ENCODE peak calls at places on chromosomes 3 and 15, in seven cellular contexts. One of them, this sample, is unnamed.

GRCh38 chr3:47324278-47324865 is 41.6 kb downstream of the KLHL18 start:
- DNase-seq in NCI-H1092 treated with DMSO at 0.1 percent for 48 hours: peak
- DNase-seq in Kasumi-1: peak
- DNase-seq in psoas muscle: no peak
- DNase-seq in GM20000: peak
- DNase-seq in stimulated activated CD8-positive, alpha-beta memory T cell treated with anti-CD3 and anti-CD28 coated beads, Interleukin-15, amount 100 ng/mL, for 24 hours: no peak
- DNase-seq in ELF-1: peak
- DNase-seq in this sample: no peak

GRCh38 chr15:69060744-69061143 is 46.2 kb downstream of the NOX5 start:
- DNase-seq in NCI-H1092 treated with DMSO at 0.1 percent for 48 hours: no peak
- DNase-seq in Kasumi-1: no peak
- DNase-seq in psoas muscle: no peak
- DNase-seq in GM20000: no peak
- DNase-seq in stimulated activated CD8-positive, alpha-beta memory T cell treated with anti-CD3 and anti-CD28 coated beads, Interleukin-15, amount 100 ng/mL, for 24 hours: no peak
- DNase-seq in ELF-1: no peak
- DNase-seq in this sample: no peak

GRCh38 chr3:158794936-158795518 is 6.8 kb upstream of the MFSD1 start:
- DNase-seq in NCI-H1092 treated with DMSO at 0.1 percent for 48 hours: peak
- DNase-seq in Kasumi-1: peak
- DNase-seq in psoas muscle: no peak
- DNase-seq in GM20000: peak
- DNase-seq in stimulated activated CD8-positive, alpha-beta memory T cell treated with anti-CD3 and anti-CD28 coated beads, Interleukin-15, amount 100 ng/mL, for 24 hours: no peak
- DNase-seq in ELF-1: no peak
- DNase-seq in this sample: no peak

GRCh38 chr3:61561374-61562041 is at the start of gene PTPRG:
- DNase-seq in NCI-H1092 treated with DMSO at 0.1 percent for 48 hours: peak
- DNase-seq in Kasumi-1: peak
- DNase-seq in psoas muscle: peak
- DNase-seq in GM20000: peak
- DNase-seq in stimulated activated CD8-positive, alpha-beta memory T cell treated with anti-CD3 and anti-CD28 coated beads, Interleukin-15, amount 100 ng/mL, for 24 hours: no peak
- DNase-seq in ELF-1: peak
- DNase-seq in this sample: peak

GRCh38 chr15:89227425-89227824 is 6.0 kb upstream of the RLBP1 start:
- DNase-seq in NCI-H1092 treated with DMSO at 0.1 percent for 48 hours: no peak
- DNase-seq in Kasumi-1: no peak
- DNase-seq in psoas muscle: no peak
- DNase-seq in GM20000: no peak
- DNase-seq in stimulated activated CD8-positive, alpha-beta memory T cell treated with anti-CD3 and anti-CD28 coated beads, Interleukin-15, amount 100 ng/mL, for 24 hours: no peak
- DNase-seq in ELF-1: no peak
- DNase-seq in this sample: no peak

GRCh38 chr15:45355860-45356259 is 22.5 kb downstream of the GATM start:
- DNase-seq in NCI-H1092 treated with DMSO at 0.1 percent for 48 hours: no peak
- DNase-seq in Kasumi-1: no peak
- DNase-seq in psoas muscle: no peak
- DNase-seq in GM20000: no peak
- DNase-seq in stimulated activated CD8-positive, alpha-beta memory T cell treated with anti-CD3 and anti-CD28 coated beads, Interleukin-15, amount 100 ng/mL, for 24 hours: no peak
- DNase-seq in ELF-1: no peak
- DNase-seq in this sample: no peak

GRCh38 chr15:100934735-100935134 is 15.6 kb downstream of the LRRK1 start:
- DNase-seq in NCI-H1092 treated with DMSO at 0.1 percent for 48 hours: no peak
- DNase-seq in Kasumi-1: peak
- DNase-seq in psoas muscle: no peak
- DNase-seq in GM20000: no peak
- DNase-seq in stimulated activated CD8-positive, alpha-beta memory T cell treated with anti-CD3 and anti-CD28 coated beads, Interleukin-15, amount 100 ng/mL, for 24 hours: no peak
- DNase-seq in ELF-1: no peak
- DNase-seq in this sample: no peak

GRCh38 chr3:48367201-48367600 is 4.8 kb upstream of the FBXW12 start:
- DNase-seq in NCI-H1092 treated with DMSO at 0.1 percent for 48 hours: peak
- DNase-seq in Kasumi-1: no peak
- DNase-seq in psoas muscle: no peak
- DNase-seq in GM20000: no peak
- DNase-seq in stimulated activated CD8-positive, alpha-beta memory T cell treated with anti-CD3 and anti-CD28 coated beads, Interleukin-15, amount 100 ng/mL, for 24 hours: no peak
- DNase-seq in ELF-1: peak
- DNase-seq in this sample: no peak

GRCh38 chr15:64151727-64152506 is at the start of gene SNX22:
- DNase-seq in NCI-H1092 treated with DMSO at 0.1 percent for 48 hours: peak
- DNase-seq in Kasumi-1: no peak
- DNase-seq in psoas muscle: no peak
- DNase-seq in GM20000: no peak
- DNase-seq in stimulated activated CD8-positive, alpha-beta memory T cell treated with anti-CD3 and anti-CD28 coated beads, Interleukin-15, amount 100 ng/mL, for 24 hours: no peak
- DNase-seq in ELF-1: peak
- DNase-seq in this sample: no peak